ENCODE peak calls at places on chromosomes 13 and 19, in five cellular contexts. E is activated CD8-positive, alpha-beta memory T cell treated with anti-CD3 and anti-CD28 coated beads for 4 hours; R is NCI-H1436; O is cardiac fibroblast; K is tibial nerve. Q is an unnamed sample.

GRCh38 chr19:38941979-38942378 is 11.2 kb downstream of the MRPS12 start:
- DNase-seq in K (no peak), O (no peak), E (no peak), R (no peak), Q (no peak)

GRCh38 chr19:6822311-6822670 is 49.8 kb downstream of the VAV1 start:
- DNase-seq in R (no peak), E (no peak), O (no peak), K (no peak), Q (no peak)

GRCh38 chr13:48653074-48654054 is at the start of gene CYSLTR2:
- DNase-seq in R (peak), O (peak), E (no peak), K (no peak), Q (no peak)

GRCh38 chr19:47663911-47664771 is 49.1 kb upstream of the EHD2 start:
- DNase-seq in K (peak), E (no peak), R (no peak), O (peak), Q (peak)

GRCh38 chr19:41013359-41013758 is 22.3 kb downstream of the CYP2B6 start:
- DNase-seq in K (no peak), E (no peak), O (no peak), R (no peak), Q (no peak)

GRCh38 chr13:38308736-38309135 is 40.9 kb upstream of the UFM1 start:
- DNase-seq in E (no peak), R (no peak), K (no peak), O (peak), Q (no peak)

GRCh38 chr19:6580313-6580712 is 10.6 kb downstream of the CD70 start:
- DNase-seq in E (no peak), O (peak), R (no peak), K (no peak), Q (no peak)

GRCh38 chr19:1266116-1266817 is 2.9 kb upstream of the CIRBP start:
- DNase-seq in R (peak), E (no peak), K (no peak), O (peak), Q (no peak)

GRCh38 chr13:77513719-77514335 is 21.7 kb upstream of the SCEL start:
- DNase-seq in O (no peak), E (no peak), R (no peak), K (no peak), Q (no peak)

GRCh38 chr13:36395280-36395679 is 37.0 kb upstream of the CCNA1 start:
- DNase-seq in K (no peak), R (no peak), O (peak), E (no peak), Q (no peak)

GRCh38 chr13:70729369-70729768 is 621.1 kb upstream of the KLHL1 start:
- DNase-seq in O (no peak), K (no peak), E (no peak), R (no peak), Q (no peak)

GRCh38 chr13:98253526-98253925 is 76.5 kb upstream of the RNF113B start:
- DNase-seq in R (no peak), O (no peak), K (no peak), E (no peak), Q (no peak)

GRCh38 chr13:113120300-113121182 is 2.1 kb upstream of the F10 start:
- DNase-seq in E (no peak), O (no peak), R (no peak), K (no peak), Q (no peak)

GRCh38 chr13:39998166-39998565 is 342.7 kb downstream of the COG6 start:
- DNase-seq in K (no peak), E (no peak), R (no peak), O (no peak), Q (no peak)

GRCh38 chr19:31290926-31291590 is 58.2 kb downstream of the TSHZ3 start:
- DNase-seq in K (no peak), O (no peak), R (no peak), E (no peak), Q (no peak)

GRCh38 chr19:53365899-53366493 is 491 bp downstream of the ZNF525 start:
- DNase-seq in K (no peak), E (peak), R (peak), O (no peak), Q (no peak)

GRCh38 chr19:36258028-36258875 is 43.3 kb downstream of the ZNF146 start:
- DNase-seq in E (no peak), O (no peak), K (no peak), R (no peak), Q (no peak)

GRCh38 chr13:22218784-22219183 is 547.9 kb downstream of the FGF9 start:
- DNase-seq in K (no peak), R (no peak), O (no peak), E (no peak), Q (no peak)

GRCh38 chr13:25375727-25376358 is 4.1 kb downstream of the ATP8A2 start:
- DNase-seq in E (no peak), O (peak), R (no peak), K (peak), Q (no peak)

GRCh38 chr13:62300021-62300420 is 884.4 kb upstream of the PCDH20 start:
- DNase-seq in E (no peak), O (no peak), K (no peak), R (no peak), Q (no peak)

GRCh38 chr19:4374451-4375163 is 25.7 kb downstream of the SH3GL1 start:
- DNase-seq in O (peak), E (no peak), R (no peak), K (peak), Q (peak)

GRCh38 chr13:32323912-32324311 is 8.6 kb downstream of the BRCA2 start:
- DNase-seq in K (no peak), O (peak), E (no peak), R (no peak), Q (no peak)

GRCh38 chr19:2952953-2953481 is 8.2 kb upstream of the ZNF77 start:
- DNase-seq in R (no peak), O (no peak), E (no peak), K (no peak), Q (no peak)

GRCh38 chr13:65600702-65601101 is 1629.4 kb downstream of the PCDH9 start:
- DNase-seq in E (no peak), R (no peak), O (peak), K (no peak), Q (no peak)